ENCODE peak calls at places on chromosomes 2 and 18, in eight cellular contexts. C is testis, Y is HCT116, Z is breast epithelium, D is tibial nerve, E is prostate gland, R is body of pancreas, U is endothelial cell of umbilical vein. W is an unnamed sample. For H3K27me3, the result is how much of the 10 kb centered on the place peaks cover.

GRCh38 chr2:164504253-164504652 is 117.0 kb downstream of the GRB14 start:
- DNase-seq in C (peak), Y (no peak), D (no peak), Z (no peak), R (peak), E (no peak), U (no peak), W (no peak)

GRCh38 chr18:48931680-48932461 is 18.9 kb downstream of the SMAD7 start:
- DNase-seq in Z (no peak), U (peak), D (no peak), R (no peak), E (no peak), Y (no peak), C (no peak), W (no peak)

GRCh38 chr2:19988600-19988999 is 1.3 kb downstream of the WDR35 start:
- DNase-seq in D (no peak), E (no peak), C (no peak), R (no peak), Y (no peak), Z (no peak), U (no peak), W (no peak)

GRCh38 chr2:144430722-144431163 is 89.2 kb downstream of the ZEB2 start:
- DNase-seq in C (no peak), D (no peak), Z (no peak), R (no peak), U (peak), Y (no peak), E (no peak), W (peak)

GRCh38 chr2:187982668-187983067 is 309.0 kb upstream of the GULP1 start:
- DNase-seq in D (no peak), Y (no peak), C (no peak), Z (no peak), E (no peak), U (no peak), R (peak), W (no peak)

GRCh38 chr18:39313992-39314391 is 1748.4 kb upstream of the CELF4 start:
- DNase-seq in D (no peak), C (no peak), Z (no peak), R (peak), U (peak), E (no peak), Y (no peak), W (no peak)

GRCh38 chr18:12803069-12803936 is 80.7 kb downstream of the PTPN2 start:
- DNase-seq in Z (no peak), Y (no peak), C (no peak), U (no peak), R (no peak), E (no peak), D (no peak), W (no peak)

GRCh38 chr2:53475320-53475719 is 292.3 kb upstream of the CHAC2 start:
- DNase-seq in Y (peak), U (no peak), R (no peak), D (no peak), E (no peak), Z (no peak), C (no peak), W (no peak)

GRCh38 chr2:240713071-240713927 is 21.6 kb downstream of the AQP12A start:
- DNase-seq in C (no peak), U (no peak), Y (no peak), D (no peak), R (no peak), Z (no peak), E (no peak), W (no peak)

GRCh38 chr18:57427429-57428181 is 7.6 kb upstream of the ONECUT2 start:
- DNase-seq in Y (no peak), D (no peak), C (peak), R (no peak), U (no peak), Z (no peak), E (no peak), W (no peak)

GRCh38 chr18:48943736-48944527 is 6.8 kb downstream of the SMAD7 start:
- DNase-seq in D (no peak), Y (no peak), R (no peak), C (no peak), E (no peak), Z (no peak), U (peak), W (no peak)

GRCh38 chr2:241052677-241053360 is 49.3 kb downstream of the MTERF4 start:
- DNase-seq in E (peak), D (no peak), Z (no peak), R (no peak), C (peak), U (no peak), Y (no peak), W (no peak)

GRCh38 chr18:79634186-79634585 is 45.4 kb upstream of the CTDP1 start:
- DNase-seq in Z (peak), Y (no peak), U (no peak), E (no peak), D (no peak), R (no peak), C (no peak), W (no peak)

GRCh38 chr2:102301867-102302362 is 9.4 kb upstream of the IL1RL1 start:
- DNase-seq in Z (no peak), R (no peak), C (peak), D (no peak), Y (peak), E (peak), U (peak), W (no peak)

GRCh38 chr2:207727256-207727655 is 15.8 kb downstream of the CCNYL1 start:
- DNase-seq in Y (no peak), R (no peak), D (no peak), E (no peak), U (peak), C (no peak), Z (no peak), W (no peak)

GRCh38 chr2:134845719-134846118 is 7.3 kb downstream of the ACMSD start:
- DNase-seq in U (no peak), E (no peak), Y (no peak), R (no peak), C (no peak), D (no peak), Z (no peak), W (no peak)

GRCh38 chr18:52219102-52219501 is 120.9 kb upstream of the DCC start:
- DNase-seq in U (no peak), R (no peak), E (no peak), Y (no peak), D (no peak), Z (no peak), C (no peak), W (no peak)

GRCh38 chr2:231687133-231687852 is 21.0 kb upstream of the PTMA start:
- DNase-seq in D (no peak), R (peak), U (peak), C (no peak), Z (no peak), Y (no peak), E (no peak), W (peak)

GRCh38 chr2:226580403-226580802 is 219.2 kb downstream of the IRS1 start:
- DNase-seq in D (no peak), R (no peak), E (no peak), Z (no peak), U (no peak), C (no peak), Y (no peak), W (no peak)

GRCh38 chr2:126623000-126623399 is 33.0 kb upstream of the GYPC start:
- DNase-seq in U (no peak), Z (no peak), R (no peak), C (no peak), Y (no peak), E (no peak), D (no peak), W (no peak)

GRCh38 chr2:71595549-71595948 is 142.2 kb downstream of the DYSF start:
- DNase-seq in R (no peak), Y (no peak), U (no peak), C (no peak), E (no peak), Z (no peak), D (no peak), W (no peak)

GRCh38 chr2:186695081-186695756 is 1.4 kb downstream of the FAM171B start:
- DNase-seq in Z (no peak), E (no peak), Y (no peak), D (no peak), R (no peak), C (no peak), U (peak), W (no peak)

GRCh38 chr2:32947076-32947483 is 327 bp downstream of the LTBP1 start:
- DNase-seq in Z (no peak), E (no peak), Y (no peak), U (peak), R (no peak), D (no peak), C (peak), W (no peak)

GRCh38 chr2:158990397-158991209 is 22.2 kb downstream of the TANC1 start:
- DNase-seq in U (no peak), D (no peak), R (no peak), Z (no peak), Y (no peak), E (no peak), C (no peak), W (no peak)

GRCh38 chr2:38057651-38058410 is 18.1 kb downstream of the CYP1B1 start:
- DNase-seq in C (no peak), D (no peak), Z (no peak), R (no peak), E (no peak), Y (no peak), U (no peak), W (no peak)

GRCh38 chr2:127454595-127455565 is 36.7 kb downstream of the PROC start:
- DNase-seq in U (no peak), D (no peak), Y (no peak), R (peak), E (no peak), Z (no peak), C (no peak), W (no peak)

GRCh38 chr2:127551221-127551930 is 15.9 kb downstream of the MYO7B start:
- DNase-seq in D (no peak), Z (no peak), R (no peak), U (no peak), E (no peak), Y (no peak), C (no peak), W (no peak)

GRCh38 chr18:24754572-24754971 is 294.1 kb downstream of the HRH4 start:
- DNase-seq in U (no peak), R (no peak), C (no peak), Y (no peak), D (no peak), E (no peak), Z (no peak), W (no peak)

GRCh38 chr2:100006516-100006915 is 135.9 kb downstream of the AFF3 start:
- DNase-seq in E (no peak), R (no peak), D (no peak), C (no peak), Y (no peak), U (no peak), Z (no peak), W (no peak)

GRCh38 chr2:29113027-29113686 is 2.1 kb upstream of the CLIP4 start:
- DNase-seq in D (no peak), E (no peak), R (no peak), C (no peak), U (no peak), Y (peak), Z (no peak), W (no peak)

GRCh38 chr18:22900558-22901183 is 32.5 kb upstream of the RBBP8 start:
- DNase-seq in E (no peak), D (no peak), Y (no peak), Z (no peak), U (no peak), C (no peak), R (peak), W (no peak)

GRCh38 chr2:13682878-13683277 is 949.6 kb upstream of the LRATD1 start:
- DNase-seq in Y (no peak), U (no peak), Z (no peak), D (no peak), E (peak), R (peak), C (peak), W (no peak)

GRCh38 chr2:60366178-60366577 is 187.3 kb downstream of the BCL11A start:
- DNase-seq in R (no peak), E (no peak), U (no peak), C (no peak), Y (no peak), D (no peak), Z (no peak), W (no peak)

DNA sequence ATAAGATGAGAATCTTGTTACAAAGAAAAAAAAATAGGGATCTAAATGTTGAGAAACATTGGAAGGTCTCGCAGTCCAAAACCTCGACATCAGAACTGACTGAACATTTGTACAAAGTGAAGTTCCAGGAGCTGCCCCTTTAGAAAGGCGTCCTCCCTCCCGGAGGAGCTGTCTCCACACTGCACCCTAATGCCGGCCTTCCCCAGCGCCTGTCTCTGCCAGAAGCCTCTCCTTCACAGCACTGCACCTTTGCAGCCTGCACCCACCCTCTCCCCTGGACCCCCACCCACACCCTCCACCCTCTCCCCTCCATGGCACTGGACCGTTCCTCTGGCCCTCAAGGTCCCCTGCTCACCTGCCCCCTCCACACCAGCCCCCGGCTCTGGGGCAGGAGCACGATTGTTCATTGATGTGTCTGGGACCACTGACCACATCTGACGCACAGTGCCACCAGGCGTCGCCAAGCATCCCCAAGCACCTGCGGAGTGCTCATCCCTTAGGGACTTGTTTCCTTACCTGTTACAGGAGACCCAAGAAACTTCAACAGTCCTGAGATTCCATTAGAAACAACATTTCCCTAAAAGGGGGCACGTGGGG is 90.3 kb upstream of the SNTG2 start:
- DNase-seq in R (no peak), D (no peak), E (no peak), Y (peak), Z (no peak), U (no peak), C (no peak), W (no peak)
- TF ChIP-seq CTCF in R (no peak), D (no peak), E (no peak), Y (peak), Z (no peak), U (no peak), C (no peak), W (no peak)

DNA sequence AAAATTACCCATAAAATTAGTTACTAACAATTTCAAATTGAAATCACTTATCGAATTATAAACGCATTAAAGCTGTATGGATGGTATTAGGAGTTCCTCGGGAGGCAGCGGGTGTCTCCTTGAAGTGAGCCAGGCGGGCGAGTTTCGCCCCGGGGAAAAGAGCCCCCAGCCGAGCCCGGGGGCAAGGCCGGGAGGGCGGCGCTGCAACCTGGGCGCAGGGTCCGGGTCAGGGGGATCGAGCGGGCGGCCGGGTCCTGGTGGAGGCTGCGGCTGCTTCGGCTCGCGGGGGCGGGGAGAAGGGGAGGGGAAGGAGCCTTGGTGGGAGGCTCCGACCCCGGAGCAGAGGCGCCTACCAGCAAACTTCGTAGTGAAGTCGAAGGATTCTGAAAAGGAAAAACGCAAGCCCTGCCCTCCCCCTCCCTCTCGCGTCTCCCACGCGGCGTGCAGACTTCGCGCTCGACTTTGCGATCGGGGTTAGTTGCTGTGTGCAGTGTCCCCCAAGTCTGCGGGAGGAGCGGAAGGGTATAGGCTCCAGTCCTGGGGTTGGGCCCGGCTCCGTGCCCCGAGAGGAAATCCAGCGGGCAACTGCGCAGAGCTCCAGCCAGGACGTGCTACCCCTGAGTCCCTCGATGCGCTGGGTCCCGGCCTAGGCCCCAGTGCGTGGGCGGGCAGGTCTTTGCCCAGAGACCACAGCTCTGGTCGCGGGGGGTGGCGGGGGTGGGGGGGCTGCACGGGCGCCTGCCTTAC is 140.9 kb downstream of the MEIS1 start:
- DNase-seq in U (peak), E (no peak), Z (no peak), R (peak), D (no peak), Y (no peak), C (peak), W (peak)
- TF ChIP-seq POLR2A in U (no peak), E (no peak), Z (no peak), R (no peak), D (no peak), Y (no peak), C (no peak), W (peak)

DNA sequence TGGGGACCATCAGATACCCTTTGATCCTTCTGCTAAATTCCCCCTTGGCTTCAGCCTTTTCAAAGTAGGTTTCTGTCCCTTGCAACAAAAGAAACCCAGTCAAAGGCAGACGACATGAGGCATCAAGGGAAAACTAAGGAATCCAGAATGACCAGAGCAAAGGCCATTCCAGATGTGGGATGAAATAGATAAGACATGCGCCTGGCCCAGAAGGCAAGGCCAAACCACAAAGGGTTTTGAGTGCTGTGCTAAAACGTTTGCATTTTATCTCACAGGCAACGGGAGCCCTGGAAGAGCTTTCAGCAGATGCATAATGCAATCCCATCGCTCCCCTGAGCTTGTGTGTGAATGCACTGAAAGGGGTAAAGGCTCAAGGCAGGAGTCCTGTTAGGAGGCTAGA is 17.7 kb downstream of the CXCR1 start:
- DNase-seq in D (no peak), Y (no peak), C (no peak), Z (no peak), R (no peak), E (no peak), U (no peak), W (no peak)
- H3K27me3 ChIP-seq in D (under half), Y (under half), C (under half), Z (under half), R (under half), E (under half), U (under half), W (under half)

GRCh38 chr2:14722919-14723559 is 90.5 kb downstream of the LRATD1 start:
- DNase-seq in Z (no peak), C (no peak), Y (no peak), R (no peak), E (no peak), D (no peak), U (no peak), W (no peak)
- TF ChIP-seq CTCF in Z (no peak), C (no peak), Y (no peak), R (no peak), E (no peak), D (no peak), U (no peak), W (no peak)

DNA sequence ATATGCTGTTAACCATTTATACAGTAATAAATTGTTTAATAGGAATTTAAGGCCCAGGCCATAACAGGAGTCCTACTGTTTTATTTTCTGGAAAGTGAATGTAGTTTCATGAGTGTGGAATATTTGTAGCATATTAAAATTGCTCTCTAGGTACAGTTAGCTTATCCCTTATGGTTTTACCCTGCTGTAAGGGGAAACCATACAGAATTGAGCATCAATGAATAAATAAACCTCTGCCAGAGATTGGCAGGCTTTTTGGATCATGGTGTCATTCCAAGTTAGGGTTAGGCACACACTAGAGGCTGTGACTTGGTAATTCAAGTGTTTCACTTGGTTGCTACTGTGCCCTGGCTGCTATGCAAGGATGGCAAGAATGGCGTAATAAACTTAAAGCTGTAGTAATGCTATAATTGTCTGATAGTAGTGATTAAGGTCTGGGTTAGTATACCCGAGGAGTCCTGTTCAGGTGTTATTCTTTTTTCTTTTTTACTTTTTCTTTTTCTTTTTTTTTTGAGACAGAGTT is 30.4 kb downstream of the BMPR2 start:
- DNase-seq in D (no peak), C (no peak), Z (no peak), Y (no peak), U (no peak), R (no peak), E (no peak), W (no peak)
- TF ChIP-seq POLR2A in D (no peak), C (no peak), Z (no peak), Y (no peak), U (no peak), R (no peak), E (no peak), W (no peak)

GRCh38 chr2:199603748-199604291 is 146.1 kb upstream of the SATB2 start:
- DNase-seq in E (no peak), C (no peak), R (no peak), Y (no peak), U (no peak), Z (no peak), D (no peak), W (no peak)
- H3K27me3 ChIP-seq in E (under half), C (under half), R (under half), Y (under half), U (under half), Z (under half), D (under half), W (under half)

GRCh38 chr18:65751145-65752085 is 603 bp downstream of the CDH7 start:
- DNase-seq in D (no peak), E (peak), U (no peak), R (no peak), Y (no peak), Z (no peak), C (peak), W (no peak)

GRCh38 chr18:65755616-65756015 is 4.8 kb downstream of the CDH7 start:
- DNase-seq in E (no peak), C (no peak), U (no peak), R (no peak), Y (no peak), Z (no peak), D (no peak), W (no peak)

GRCh38 chr18:65754121-65754520 is 3.3 kb downstream of the CDH7 start:
- DNase-seq in Y (no peak), R (no peak), Z (no peak), C (no peak), D (no peak), U (no peak), E (no peak), W (no peak)

GRCh38 chr18:65752625-65753325 is 2.0 kb downstream of the CDH7 start:
- DNase-seq in R (no peak), C (no peak), D (no peak), Z (no peak), Y (no peak), U (no peak), E (no peak), W (no peak)

DNA sequence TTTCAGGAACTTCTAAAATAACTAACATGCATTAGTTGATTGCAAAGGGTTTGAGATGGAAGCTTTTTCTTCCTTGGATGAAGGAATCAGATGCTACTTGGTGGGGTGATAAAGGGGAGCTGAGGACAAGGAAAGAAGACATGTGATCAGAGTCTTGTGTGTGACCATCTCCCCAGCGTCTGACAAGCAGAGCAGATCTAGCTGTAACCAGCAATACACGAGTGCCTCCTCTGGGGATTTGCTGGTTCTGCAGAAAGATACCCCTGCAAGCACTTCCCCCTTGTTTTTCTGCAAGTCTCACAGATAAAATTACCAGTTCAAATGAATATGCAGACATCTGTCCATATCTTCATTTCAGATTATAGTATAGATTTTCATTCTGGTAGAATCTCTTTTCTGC is 2.7 kb downstream of the CDH7 start:
- DNase-seq in Y (no peak), D (no peak), C (peak), Z (no peak), R (no peak), U (no peak), E (peak), W (no peak)
- TF ChIP-seq CTCF in Y (no peak), D (peak), C (no peak), Z (no peak), R (no peak), U (no peak), E (peak), W (no peak)